ENCODE peak calls at places on chromosomes 6 and 20, in five cellular contexts. One of them, this sample, is unnamed.

GRCh38 chr20:52493177-52493711 is 301.7 kb upstream of the ZFP64 start:
- DNase-seq in Peyer's patch: no peak
- DNase-seq in esophagus squamous epithelium: no peak
- DNase-seq in GM12878: no peak
- DNase-seq in CD4-positive, CD25-positive, alpha-beta regulatory T cell: no peak
- DNase-seq in this sample: no peak

GRCh38 chr6:157281570-157281969 is 41.7 kb downstream of the TMEM242 start:
- DNase-seq in CD4-positive, CD25-positive, alpha-beta regulatory T cell: no peak
- DNase-seq in GM12878: no peak
- DNase-seq in Peyer's patch: no peak
- DNase-seq in esophagus squamous epithelium: no peak
- DNase-seq in this sample: peak

GRCh38 chr6:90098025-90098474 is 198.6 kb downstream of the BACH2 start:
- DNase-seq in Peyer's patch: peak
- DNase-seq in CD4-positive, CD25-positive, alpha-beta regulatory T cell: no peak
- DNase-seq in esophagus squamous epithelium: no peak
- DNase-seq in GM12878: no peak
- DNase-seq in this sample: no peak

GRCh38 chr6:128238248-128238647 is 282.2 kb downstream of the PTPRK start:
- DNase-seq in Peyer's patch: no peak
- DNase-seq in esophagus squamous epithelium: no peak
- DNase-seq in CD4-positive, CD25-positive, alpha-beta regulatory T cell: no peak
- DNase-seq in GM12878: no peak
- DNase-seq in this sample: no peak

GRCh38 chr6:143232849-143233248 is 172.2 kb downstream of the AIG1 start:
- DNase-seq in CD4-positive, CD25-positive, alpha-beta regulatory T cell: no peak
- DNase-seq in esophagus squamous epithelium: no peak
- DNase-seq in Peyer's patch: no peak
- DNase-seq in GM12878: peak
- DNase-seq in this sample: peak

GRCh38 chr6:39464067-39464466 is 141.6 kb upstream of the KCNK16 start:
- DNase-seq in GM12878: no peak
- DNase-seq in esophagus squamous epithelium: no peak
- DNase-seq in Peyer's patch: no peak
- DNase-seq in CD4-positive, CD25-positive, alpha-beta regulatory T cell: no peak
- DNase-seq in this sample: no peak

GRCh38 chr20:58852559-58853271 is at the start of gene GNAS:
- DNase-seq in CD4-positive, CD25-positive, alpha-beta regulatory T cell: peak
- DNase-seq in esophagus squamous epithelium: no peak
- DNase-seq in GM12878: no peak
- DNase-seq in Peyer's patch: no peak
- DNase-seq in this sample: peak

GRCh38 chr20:62614961-62615680 is 27.2 kb upstream of the SLCO4A1 start:
- DNase-seq in CD4-positive, CD25-positive, alpha-beta regulatory T cell: no peak
- DNase-seq in esophagus squamous epithelium: no peak
- DNase-seq in Peyer's patch: no peak
- DNase-seq in GM12878: no peak
- DNase-seq in this sample: no peak

GRCh38 chr6:31513456-31514165 is 15.2 kb upstream of the MCCD1 start:
- DNase-seq in CD4-positive, CD25-positive, alpha-beta regulatory T cell: no peak
- DNase-seq in Peyer's patch: no peak
- DNase-seq in esophagus squamous epithelium: no peak
- DNase-seq in GM12878: no peak
- DNase-seq in this sample: no peak

GRCh38 chr6:127971945-127972391 is 71.1 kb upstream of the THEMIS start:
- DNase-seq in CD4-positive, CD25-positive, alpha-beta regulatory T cell: peak
- DNase-seq in Peyer's patch: no peak
- DNase-seq in GM12878: no peak
- DNase-seq in esophagus squamous epithelium: no peak
- DNase-seq in this sample: no peak

GRCh38 chr6:122393339-122393896 is 6.0 kb upstream of the HSF2 start:
- DNase-seq in Peyer's patch: no peak
- DNase-seq in CD4-positive, CD25-positive, alpha-beta regulatory T cell: no peak
- DNase-seq in GM12878: no peak
- DNase-seq in esophagus squamous epithelium: no peak
- DNase-seq in this sample: no peak

GRCh38 chr6:111461860-111462259 is 21.2 kb downstream of the REV3L start:
- DNase-seq in esophagus squamous epithelium: no peak
- DNase-seq in CD4-positive, CD25-positive, alpha-beta regulatory T cell: peak
- DNase-seq in GM12878: no peak
- DNase-seq in Peyer's patch: no peak
- DNase-seq in this sample: no peak

GRCh38 chr20:31663838-31664695 is 26.4 kb downstream of the COX4I2 start:
- DNase-seq in GM12878: no peak
- DNase-seq in esophagus squamous epithelium: no peak
- DNase-seq in CD4-positive, CD25-positive, alpha-beta regulatory T cell: no peak
- DNase-seq in Peyer's patch: no peak
- DNase-seq in this sample: no peak

GRCh38 chr6:83310046-83310445 is 116.9 kb downstream of the RWDD2A start:
- DNase-seq in Peyer's patch: no peak
- DNase-seq in CD4-positive, CD25-positive, alpha-beta regulatory T cell: no peak
- DNase-seq in esophagus squamous epithelium: no peak
- DNase-seq in GM12878: no peak
- DNase-seq in this sample: no peak

GRCh38 chr6:33964387-33964786 is 160.6 kb upstream of the MLN start:
- DNase-seq in GM12878: no peak
- DNase-seq in Peyer's patch: no peak
- DNase-seq in esophagus squamous epithelium: no peak
- DNase-seq in CD4-positive, CD25-positive, alpha-beta regulatory T cell: no peak
- DNase-seq in this sample: no peak

GRCh38 chr20:23291575-23292240 is 58.9 kb upstream of the NXT1 start:
- DNase-seq in GM12878: no peak
- DNase-seq in Peyer's patch: no peak
- DNase-seq in esophagus squamous epithelium: no peak
- DNase-seq in CD4-positive, CD25-positive, alpha-beta regulatory T cell: no peak
- DNase-seq in this sample: no peak

GRCh38 chr20:8132015-8132631 is at the start of gene PLCB1:
- DNase-seq in esophagus squamous epithelium: peak
- DNase-seq in Peyer's patch: peak
- DNase-seq in CD4-positive, CD25-positive, alpha-beta regulatory T cell: peak
- DNase-seq in GM12878: no peak
- DNase-seq in this sample: peak

GRCh38 chr6:17281497-17282481 is 628 bp downstream of the RBM24 start:
- DNase-seq in esophagus squamous epithelium: no peak
- DNase-seq in GM12878: no peak
- DNase-seq in Peyer's patch: no peak
- DNase-seq in CD4-positive, CD25-positive, alpha-beta regulatory T cell: no peak
- DNase-seq in this sample: peak

GRCh38 chr20:1810572-1810925 is 84.7 kb upstream of the SIRPA start:
- DNase-seq in Peyer's patch: no peak
- DNase-seq in GM12878: no peak
- DNase-seq in CD4-positive, CD25-positive, alpha-beta regulatory T cell: no peak
- DNase-seq in esophagus squamous epithelium: no peak
- DNase-seq in this sample: no peak

GRCh38 chr20:45345104-45345936 is 2.9 kb downstream of the SDC4 start:
- DNase-seq in esophagus squamous epithelium: no peak
- DNase-seq in GM12878: no peak
- DNase-seq in CD4-positive, CD25-positive, alpha-beta regulatory T cell: no peak
- DNase-seq in Peyer's patch: no peak
- DNase-seq in this sample: no peak

GRCh38 chr6:36126553-36127458 is 3.5 kb upstream of the MAPK13 start:
- DNase-seq in Peyer's patch: no peak
- DNase-seq in esophagus squamous epithelium: no peak
- DNase-seq in CD4-positive, CD25-positive, alpha-beta regulatory T cell: no peak
- DNase-seq in GM12878: no peak
- DNase-seq in this sample: peak

DNA sequence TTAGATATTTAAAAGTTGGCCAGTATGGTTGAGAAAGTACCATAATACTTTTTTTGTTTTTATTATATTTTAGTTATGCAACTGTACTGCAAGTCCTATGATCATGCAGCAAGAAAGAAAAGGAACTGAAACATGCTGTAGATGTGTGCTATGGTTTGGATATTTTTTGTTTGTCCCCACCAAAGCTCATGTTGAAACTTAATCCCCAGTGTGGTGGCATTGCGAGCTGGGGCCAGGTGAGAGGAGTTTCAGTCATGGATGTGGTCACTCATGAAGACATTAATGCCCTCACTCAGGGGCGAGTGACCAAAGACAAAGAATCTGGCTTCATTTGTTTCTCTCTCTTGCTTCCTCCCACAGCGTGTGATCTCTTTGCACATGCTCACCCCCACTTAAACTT is 393.9 kb downstream of the PAX1 start:
- DNase-seq in esophagus squamous epithelium: no peak
- DNase-seq in CD4-positive, CD25-positive, alpha-beta regulatory T cell: no peak
- DNase-seq in Peyer's patch: no peak
- DNase-seq in GM12878: peak
- DNase-seq in this sample: no peak
- H3K27ac ChIP-seq in esophagus squamous epithelium: no peak
- H3K27ac ChIP-seq in CD4-positive, CD25-positive, alpha-beta regulatory T cell: no peak
- H3K27ac ChIP-seq in Peyer's patch: no peak
- H3K27ac ChIP-seq in GM12878: no peak
- H3K27ac ChIP-seq in this sample: no peak

DNA sequence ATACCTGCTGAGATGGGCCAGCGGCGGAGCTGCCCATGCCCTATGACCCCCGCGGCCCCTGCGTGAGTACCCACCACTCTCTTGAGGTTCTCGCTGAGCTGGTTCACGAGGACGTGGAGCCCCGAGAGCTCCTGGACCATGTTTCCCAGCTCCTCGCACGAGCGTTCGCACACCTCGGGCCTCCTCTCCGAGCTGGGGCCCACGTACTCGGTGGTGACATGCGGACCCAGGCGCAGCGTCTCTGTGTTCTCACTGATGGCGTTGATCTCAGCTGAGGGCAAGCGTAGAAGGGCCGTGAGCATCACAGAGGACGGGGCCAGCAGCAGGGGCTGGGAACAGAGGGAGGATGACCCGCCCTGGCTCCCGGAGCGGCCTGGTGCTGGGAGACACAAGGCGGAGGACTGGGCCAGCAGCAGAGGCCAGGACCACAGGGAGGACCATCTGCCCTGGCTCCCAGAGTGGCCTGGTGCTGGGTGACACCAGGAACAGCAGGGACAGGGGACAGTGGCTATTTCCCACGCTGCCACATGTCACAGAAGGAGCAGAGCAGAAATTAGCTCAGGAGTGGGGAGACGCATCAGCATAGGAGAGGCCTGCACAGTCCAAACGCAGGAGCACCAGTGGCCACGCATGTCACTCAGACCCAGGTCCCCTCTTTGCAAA is 11.8 kb downstream of the THBS2 start:
- DNase-seq in CD4-positive, CD25-positive, alpha-beta regulatory T cell: no peak
- DNase-seq in esophagus squamous epithelium: no peak
- DNase-seq in GM12878: no peak
- DNase-seq in Peyer's patch: no peak
- DNase-seq in this sample: no peak
- H3K27ac ChIP-seq in CD4-positive, CD25-positive, alpha-beta regulatory T cell: no peak
- H3K27ac ChIP-seq in esophagus squamous epithelium: no peak
- H3K27ac ChIP-seq in GM12878: no peak
- H3K27ac ChIP-seq in Peyer's patch: no peak
- H3K27ac ChIP-seq in this sample: no peak

DNA sequence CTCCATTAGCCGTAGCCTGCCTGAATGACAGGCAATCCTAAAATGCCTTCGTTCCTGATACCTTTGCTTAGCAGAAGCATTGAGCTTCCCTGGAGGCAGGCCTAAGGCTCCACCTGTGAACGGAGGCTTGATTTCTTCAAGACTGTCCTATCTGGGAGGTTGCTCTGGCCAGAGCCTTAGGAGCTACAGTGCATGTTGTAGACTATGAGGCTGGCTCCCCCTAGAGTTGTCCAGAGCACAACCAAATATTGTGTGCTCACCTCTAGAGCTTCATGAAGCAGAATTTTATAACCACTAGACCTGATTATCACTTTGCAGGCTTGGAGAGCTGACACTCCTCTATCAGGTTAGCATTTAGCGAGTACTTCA is 217.8 kb downstream of the MAFB start:
- DNase-seq in CD4-positive, CD25-positive, alpha-beta regulatory T cell: no peak
- DNase-seq in Peyer's patch: no peak
- DNase-seq in GM12878: no peak
- DNase-seq in esophagus squamous epithelium: no peak
- DNase-seq in this sample: peak
- H3K27ac ChIP-seq in CD4-positive, CD25-positive, alpha-beta regulatory T cell: no peak
- H3K27ac ChIP-seq in Peyer's patch: no peak
- H3K27ac ChIP-seq in GM12878: no peak
- H3K27ac ChIP-seq in esophagus squamous epithelium: peak
- H3K27ac ChIP-seq in this sample: no peak

GRCh38 chr6:163324928-163325784 is 89.4 kb upstream of the QKI start:
- DNase-seq in CD4-positive, CD25-positive, alpha-beta regulatory T cell: no peak
- DNase-seq in GM12878: no peak
- DNase-seq in esophagus squamous epithelium: no peak
- DNase-seq in Peyer's patch: no peak
- DNase-seq in this sample: no peak
- H3K27ac ChIP-seq in CD4-positive, CD25-positive, alpha-beta regulatory T cell: no peak
- H3K27ac ChIP-seq in GM12878: no peak
- H3K27ac ChIP-seq in esophagus squamous epithelium: peak
- H3K27ac ChIP-seq in Peyer's patch: no peak
- H3K27ac ChIP-seq in this sample: no peak

This sample was measured in WERI-Rb-1.